ENCODE peak calls at places on chromosome 14, in five cellular contexts. O is naive thymus-derived CD4-positive, alpha-beta T cell; I is cardiac muscle cell; J is neural progenitor cell; L is tibial artery. F is an unnamed sample.

GRCh38 chr14:64951724-64952123 is 9.2 kb upstream of the GPX2 start:
- DNase-seq in O (no peak), I (no peak), J (no peak), L (no peak), F (no peak)

GRCh38 chr14:37172936-37173613 is 669 bp upstream of the SLC25A21 start:
- DNase-seq in O (no peak), I (no peak), J (no peak), L (no peak), F (no peak)

GRCh38 chr14:72894323-72894622 is 372 bp upstream of the DPF3 start:
- DNase-seq in O (no peak), I (no peak), J (no peak), L (no peak), F (no peak)

GRCh38 chr14:66746316-66747006 is 238.5 kb downstream of the GPHN start:
- DNase-seq in O (no peak), I (peak; percentile 75), J (peak; percentile 39), L (no peak), F (peak; percentile 21)

GRCh38 chr14:50363734-50364113 is 33.0 kb downstream of the CDKL1 start:
- DNase-seq in O (peak; percentile 36), I (peak; percentile 43), J (no peak), L (no peak), F (peak; percentile 56)

GRCh38 chr14:94056579-94057308 is 24.3 kb downstream of the DDX24 start:
- DNase-seq in O (peak; percentile 46), I (peak; percentile 64), J (no peak), L (no peak), F (peak; percentile 15)

GRCh38 chr14:50354527-50354926 is 42.2 kb downstream of the CDKL1 start:
- DNase-seq in O (no peak), I (no peak), J (no peak), L (no peak), F (no peak)

GRCh38 chr14:52948039-52948438 is 2.8 kb downstream of the FERMT2 start:
- DNase-seq in O (no peak), I (no peak), J (no peak), L (no peak), F (no peak)

GRCh38 chr14:94378527-94379290 is 9.7 kb downstream of the SERPINA1 start:
- DNase-seq in O (no peak), I (no peak), J (no peak), L (peak; percentile 11), F (no peak)

GRCh38 chr14:76678244-76678643 is 83.0 kb upstream of the VASH1 start:
- DNase-seq in O (no peak), I (no peak), J (no peak), L (no peak), F (no peak)

GRCh38 chr14:21109377-21110260 is 8.8 kb downstream of the TMEM253 start:
- DNase-seq in O (no peak), I (no peak), J (no peak), L (no peak), F (no peak)

GRCh38 chr14:91185721-91186120 is 58.8 kb downstream of the GPR68 start:
- DNase-seq in O (no peak), I (no peak), J (no peak), L (no peak), F (no peak)

GRCh38 chr14:81801921-81802320 is 268.3 kb upstream of the SEL1L start:
- DNase-seq in O (no peak), I (no peak), J (no peak), L (no peak), F (no peak)

GRCh38 chr14:75096959-75097358 is 27.5 kb downstream of the ZC2HC1C start:
- DNase-seq in O (no peak), I (no peak), J (no peak), L (no peak), F (no peak)

GRCh38 chr14:63435838-63436237 is 107.3 kb downstream of the PPP2R5E start:
- DNase-seq in O (no peak), I (peak; percentile 60), J (no peak), L (peak; percentile 90), F (no peak)

GRCh38 chr14:101020971-101021370 is 117.4 kb upstream of the RTL1 start:
- DNase-seq in O (peak; percentile 4), I (no peak), J (no peak), L (no peak), F (no peak)

GRCh38 chr14:92426237-92426636 is 87.3 kb upstream of the RIN3 start:
- DNase-seq in O (no peak), I (peak; percentile 63), J (no peak), L (no peak), F (no peak)

GRCh38 chr14:42140831-42141279 is 534.2 kb downstream of the LRFN5 start:
- DNase-seq in O (no peak), I (peak; percentile 4), J (no peak), L (no peak), F (no peak)

GRCh38 chr14:60867503-60868172 is 113.2 kb downstream of the TRMT5 start:
- DNase-seq in O (no peak), I (no peak), J (no peak), L (no peak), F (no peak)

GRCh38 chr14:74583689-74584434 is 28.2 kb downstream of the LTBP2 start:
- DNase-seq in O (no peak), I (no peak), J (no peak), L (no peak), F (no peak)

GRCh38 chr14:90733139-90733808 is 83.0 kb downstream of the TTC7B start:
- DNase-seq in O (no peak), I (no peak), J (no peak), L (no peak), F (no peak)

GRCh38 chr14:103196716-103197115 is 73.5 kb downstream of the TNFAIP2 start:
- DNase-seq in O (no peak), I (no peak), J (no peak), L (no peak), F (no peak)

DNA sequence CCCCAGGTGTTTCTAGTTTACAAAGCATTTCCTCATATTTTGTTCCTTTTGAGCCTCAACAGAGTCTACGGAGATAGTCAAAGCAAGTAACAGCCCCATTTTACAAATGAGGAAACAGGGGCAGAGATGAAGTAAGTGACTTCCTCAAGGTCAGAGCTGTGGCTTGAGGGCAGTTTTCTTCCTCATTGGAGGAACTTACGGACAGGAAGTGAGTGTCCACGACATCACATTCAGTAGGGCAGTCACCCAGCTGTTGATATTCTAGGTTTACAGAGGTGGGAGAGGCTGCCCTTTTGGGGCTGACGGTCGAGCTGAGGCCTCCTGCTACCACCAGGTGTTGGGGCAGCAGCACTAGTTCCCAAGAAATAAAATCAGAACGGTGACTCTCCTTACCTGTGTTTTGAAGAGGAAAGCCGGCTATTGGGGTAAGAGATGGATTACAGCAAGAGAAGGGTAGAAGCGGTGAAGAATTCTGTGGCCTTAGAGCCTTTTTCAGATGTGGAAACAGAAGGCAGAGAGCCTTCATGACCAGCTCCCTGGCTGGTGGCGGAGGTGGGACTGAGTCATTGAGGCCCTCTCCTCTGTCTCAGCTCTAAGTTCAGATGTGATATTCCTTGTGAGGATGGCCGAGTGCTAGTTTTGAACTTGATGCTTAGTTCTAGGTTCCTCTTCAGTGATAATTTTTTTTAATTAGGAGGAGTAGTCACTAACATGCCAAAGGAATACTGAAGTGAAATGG is 41.7 kb downstream of the SUSD6 start:
- DNase-seq in O (no peak), I (no peak), J (no peak), L (peak; percentile 30), F (peak; percentile 38)
- H3K4me1 ChIP-seq in O (peaks cover 25% of the 10 kb centered on the region), I (peaks cover 52% of the 10 kb centered on the region), J (peaks cover 27% of the 10 kb centered on the region), L (peaks cover 79% of the 10 kb centered on the region), F (peaks cover 56% of the 10 kb centered on the region)

GRCh38 chr14:28102814-28103213 is 663.8 kb upstream of the FOXG1 start:
- DNase-seq in O (no peak), I (no peak), J (no peak), L (no peak), F (no peak)
- H3K9me3 ChIP-seq in O (no peaks in the 10 kb centered on the region), I (no peaks in the 10 kb centered on the region), J (no peaks in the 10 kb centered on the region), L (no peaks in the 10 kb centered on the region), F (no peaks in the 10 kb centered on the region)

DNA sequence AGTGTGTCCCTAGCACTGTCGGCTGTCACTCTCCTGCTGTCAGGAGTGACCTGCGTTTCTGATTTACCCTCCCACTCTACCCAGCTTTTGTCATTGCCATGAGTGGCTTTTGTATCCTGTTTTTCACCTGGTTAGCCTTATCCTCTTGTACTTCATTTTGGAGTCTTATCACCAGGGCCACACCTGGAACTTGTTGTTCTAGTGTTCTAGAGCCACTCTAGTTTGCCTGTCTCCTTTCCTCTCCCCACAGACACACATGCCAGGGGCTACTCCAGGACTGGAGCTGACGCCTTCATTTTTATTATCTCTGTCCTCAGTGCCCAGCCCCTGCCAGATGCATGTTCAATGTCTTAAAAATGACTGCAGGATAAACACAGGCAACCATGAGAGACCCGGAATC is 34.2 kb downstream of the ZC3H14 start:
- DNase-seq in O (no peak), I (no peak), J (no peak), L (no peak), F (no peak)
- H3K36me3 ChIP-seq in O (peaks cover 6% of the 10 kb centered on the region), I (peaks cover 62% of the 10 kb centered on the region), J (peaks cover 17% of the 10 kb centered on the region), L (peaks cover 64% of the 10 kb centered on the region), F (peaks cover 16% of the 10 kb centered on the region)

DNA sequence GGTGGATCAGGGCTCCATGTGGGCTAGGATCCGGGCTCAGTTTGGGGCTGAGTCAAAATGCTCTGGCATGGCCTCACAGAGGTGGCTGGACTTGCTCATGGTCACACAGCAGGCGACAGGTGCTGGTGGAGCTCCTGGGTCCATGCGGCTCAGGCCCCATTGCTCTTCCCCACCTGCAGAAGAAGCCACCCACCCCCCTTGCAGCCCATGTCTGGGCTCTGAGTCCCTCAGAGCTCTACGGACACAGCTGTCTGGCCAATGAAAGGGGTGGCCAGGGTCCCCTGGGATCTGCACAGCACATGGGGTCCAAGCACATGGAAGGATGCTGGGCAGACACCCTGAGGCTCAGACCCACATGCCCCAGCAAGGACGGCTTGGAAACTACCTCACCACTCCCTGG is 17.0 kb upstream of the C14orf180 start:
- DNase-seq in O (no peak), I (no peak), J (no peak), L (no peak), F (no peak)
- H3K4me1 ChIP-seq in O (no peaks in the 10 kb centered on the region), I (peaks cover 7% of the 10 kb centered on the region), J (peaks cover 7% of the 10 kb centered on the region), L (peaks cover 7% of the 10 kb centered on the region), F (no peaks in the 10 kb centered on the region)

DNA sequence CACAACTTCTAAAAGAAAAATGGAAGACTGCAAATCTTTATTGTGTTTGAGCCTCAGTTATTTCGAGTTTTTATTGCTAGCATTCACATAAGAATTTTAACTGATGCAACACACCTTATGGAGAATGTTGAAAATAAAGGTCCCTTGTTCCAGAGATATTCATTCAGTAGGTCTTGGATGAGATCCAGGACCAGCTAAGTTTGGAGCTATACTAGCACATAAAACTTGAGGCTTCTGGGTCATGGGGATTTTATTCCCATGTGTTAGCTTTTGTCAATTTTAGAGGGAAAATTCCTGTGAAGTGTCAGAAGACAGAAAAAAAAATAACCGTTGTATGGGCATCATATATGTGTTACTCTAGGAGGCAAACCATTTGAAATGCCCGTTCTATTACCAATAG is 693.2 kb upstream of the MIS18BP1 start:
- DNase-seq in O (no peak), I (no peak), J (no peak), L (no peak), F (no peak)
- H3K9me3 ChIP-seq in O (no peaks in the 10 kb centered on the region), I (no peaks in the 10 kb centered on the region), J (no peaks in the 10 kb centered on the region), L (no peaks in the 10 kb centered on the region), F (no peaks in the 10 kb centered on the region)

DNA sequence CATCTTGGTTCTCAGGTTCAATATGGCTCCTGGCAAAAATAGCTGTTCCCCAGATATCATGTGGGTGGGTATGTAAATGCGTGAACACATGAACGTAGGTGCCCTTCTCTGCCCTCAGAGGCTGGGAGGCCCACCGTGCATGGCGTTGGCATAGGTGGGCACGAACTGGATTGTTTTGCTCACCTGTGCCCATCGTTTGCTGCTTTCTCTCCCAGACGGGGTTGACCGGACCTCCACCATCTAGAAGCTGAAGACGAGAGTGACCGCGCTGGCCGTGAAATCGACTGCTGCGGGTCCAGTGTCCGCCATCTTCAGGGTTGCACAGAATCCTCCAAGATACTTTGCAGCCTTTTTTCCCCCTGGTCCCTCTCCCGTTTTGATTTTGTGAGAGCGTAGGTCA is 113.9 kb downstream of the GCH1 start:
- DNase-seq in O (no peak), I (no peak), J (no peak), L (no peak), F (no peak)
- H3K36me3 ChIP-seq in O (no peaks in the 10 kb centered on the region), I (peaks cover 29% of the 10 kb centered on the region), J (no peaks in the 10 kb centered on the region), L (peaks cover 20% of the 10 kb centered on the region), F (no peaks in the 10 kb centered on the region)

F was measured in small intestine.